ENCODE peak calls at places on chromosome 13, in five cellular contexts. U, Y, N, E and M are unnamed samples.
A peak's percentile ranks its signal among the peaks of the same experiment; 100 is the strongest.

GRCh38 chr13:30308548-30308947 is 1.2 kb upstream of the KATNAL1 start:
- DNase-seq in U (no peak), Y (no peak), N (peak; percentile 62), E (no peak), M (no peak)

GRCh38 chr13:49669735-49670309 is 21.5 kb downstream of the EBPL start:
- DNase-seq in U (peak; percentile 80), Y (peak; percentile 63), N (peak; percentile 63), E (no peak), M (no peak)

GRCh38 chr13:38381840-38382239 is 32.2 kb downstream of the UFM1 start:
- DNase-seq in U (no peak), Y (no peak), N (no peak), E (no peak), M (no peak)

GRCh38 chr13:94178625-94179244 is 300.7 kb downstream of the DCT start:
- DNase-seq in U (no peak), Y (no peak), N (peak; percentile 18), E (no peak), M (no peak)

GRCh38 chr13:108026671-108027410 is 188.5 kb downstream of the LIG4 start:
- DNase-seq in U (no peak), Y (no peak), N (no peak), E (no peak), M (no peak)

GRCh38 chr13:89474432-89474831 is 1803.3 kb downstream of the SLITRK5 start:
- DNase-seq in U (no peak), Y (no peak), N (no peak), E (no peak), M (no peak)

GRCh38 chr13:70424428-70424827 is 316.2 kb upstream of the KLHL1 start:
- DNase-seq in U (peak; percentile 88), Y (no peak), N (no peak), E (no peak), M (no peak)

GRCh38 chr13:74641586-74641985 is 507.4 kb upstream of the KLF12 start:
- DNase-seq in U (no peak), Y (no peak), N (peak; percentile 84), E (no peak), M (no peak)

GRCh38 chr13:40026174-40026585 is 370.7 kb downstream of the COG6 start:
- DNase-seq in U (no peak), Y (no peak), N (peak; percentile 73), E (peak; percentile 100), M (no peak)

GRCh38 chr13:108777421-108778420 is 148.3 kb downstream of the MYO16 start:
- DNase-seq in U (peak; percentile 45), Y (peak; percentile 61), N (peak; percentile 5), E (no peak), M (no peak)

GRCh38 chr13:70623260-70623659 is 515.0 kb upstream of the KLHL1 start:
- DNase-seq in U (no peak), Y (no peak), N (peak; percentile 3), E (no peak), M (no peak)

GRCh38 chr13:22126433-22127021 is 455.7 kb downstream of the FGF9 start:
- DNase-seq in U (no peak), Y (no peak), N (no peak), E (peak; percentile 51), M (no peak)

GRCh38 chr13:27283906-27284523 is 13.4 kb downstream of the RASL11A start:
- DNase-seq in U (no peak), Y (peak; percentile 15), N (no peak), E (no peak), M (no peak)

DNA sequence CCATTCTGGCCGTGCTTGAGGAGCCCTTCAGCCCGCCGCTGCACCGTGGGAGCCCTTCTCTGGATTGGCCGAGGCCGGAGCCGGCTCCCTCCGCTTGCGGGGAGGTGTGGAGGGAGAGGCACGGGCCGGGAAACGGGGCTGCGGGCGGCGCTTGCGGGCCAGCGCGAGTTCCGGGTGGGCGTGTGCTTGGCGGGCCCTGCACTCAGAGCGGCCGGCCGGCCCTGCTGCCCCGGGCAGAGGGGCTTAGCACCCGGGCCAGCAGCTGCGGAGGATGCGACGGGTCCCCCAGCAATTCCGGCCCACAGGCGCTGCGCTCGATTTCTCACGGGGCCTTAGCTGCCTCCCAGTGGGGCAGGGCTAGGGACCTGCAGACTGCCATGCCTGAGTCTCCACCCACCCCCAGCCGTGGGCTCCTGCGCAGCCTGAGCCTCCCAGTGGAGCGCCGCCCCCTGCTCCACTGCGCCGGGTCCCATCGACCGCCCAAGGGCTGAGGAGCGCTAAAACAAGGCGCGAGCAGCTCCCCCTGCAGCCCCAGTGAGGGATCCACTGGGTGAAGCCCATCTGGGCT is 76.5 kb downstream of the PCDH20 start:
- DNase-seq in U (peak; percentile 14), Y (no peak), N (no peak), E (no peak), M (no peak)
- H3K4me3 ChIP-seq in U (no peak overlapping the region), Y (no peak overlapping the region), N (no peak overlapping the region), E (no peak overlapping the region), M (no peak overlapping the region)

GRCh38 chr13:113122571-113123225 is at the start of gene F10:
- DNase-seq in U (peak; percentile 68), Y (peak; percentile 50), N (peak; percentile 21), E (no peak), M (no peak)
- H3K27ac ChIP-seq in U (no peak within 1 kb of the TSS), Y (no peak within 1 kb of the TSS), N (peak within 1 kb of the TSS; percentile 47), E (no peak within 1 kb of the TSS), M (no peak within 1 kb of the TSS)

GRCh38 chr13:41457589-41458186 is 338 bp downstream of the RGCC start:
- DNase-seq in U (peak; percentile 29), Y (no peak), N (no peak), E (no peak), M (no peak)

GRCh38 chr13:41456768-41457588 is at the start of gene RGCC:
- DNase-seq in U (peak; percentile 83), Y (peak; percentile 10), N (peak; percentile 57), E (no peak), M (no peak)

GRCh38 chr13:41458939-41459753 is 1.8 kb downstream of the RGCC start:
- DNase-seq in U (peak; percentile 70), Y (peak; percentile 28), N (peak; percentile 29), E (no peak), M (no peak)

GRCh38 chr13:41459754-41460111 is 2.4 kb downstream of the RGCC start:
- DNase-seq in U (no peak), Y (no peak), N (no peak), E (no peak), M (no peak)

DNA sequence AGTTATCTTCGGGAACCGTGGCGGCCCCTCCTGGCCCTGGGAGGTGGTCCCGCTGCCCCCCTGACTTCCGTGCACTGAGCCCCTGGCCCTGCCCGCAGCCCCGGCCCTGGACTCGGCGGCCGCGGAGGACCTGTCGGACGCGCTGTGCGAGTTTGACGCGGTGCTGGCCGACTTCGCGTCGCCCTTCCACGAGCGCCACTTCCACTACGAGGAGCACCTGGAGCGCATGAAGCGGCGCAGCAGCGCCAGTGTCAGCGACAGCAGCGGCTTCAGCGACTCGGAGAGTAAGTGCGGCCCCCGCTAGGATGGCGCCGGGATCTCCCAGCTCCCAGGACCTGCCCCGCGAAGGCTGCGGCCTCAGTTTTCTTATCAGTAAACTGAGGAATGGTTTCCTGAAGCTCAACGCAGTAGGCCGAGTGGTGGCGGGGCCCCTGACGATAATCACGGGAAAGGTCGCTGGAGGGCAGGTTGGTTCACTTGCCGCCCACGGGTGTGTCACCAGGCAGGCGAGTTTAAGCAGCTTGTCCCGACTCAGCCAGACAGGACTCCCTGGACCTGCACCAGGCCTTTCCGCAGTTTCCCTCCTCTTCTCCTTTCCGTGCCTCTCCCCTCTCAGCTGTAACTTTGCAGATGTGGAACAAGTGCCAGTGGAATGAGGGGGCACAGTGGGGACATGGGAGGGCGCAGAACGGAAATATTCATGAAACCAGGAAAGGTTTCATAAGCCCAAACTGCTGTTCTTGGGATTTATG is 1.0 kb downstream of the RGCC start:
- DNase-seq in U (peak; percentile 55), Y (no peak), N (peak; percentile 20), E (no peak), M (no peak)
- TF ChIP-seq EZH2 in U (peak; percentile 59), Y (no peak), N (no peak), E (no peak), M (peak; percentile 59)

GRCh38 chr13:99959127-99959529 is 12.4 kb downstream of the ZIC5 start:
- DNase-seq in U (peak; percentile 25), Y (no peak), N (no peak), E (no peak), M (no peak)

GRCh38 chr13:99958402-99959126 is 13.0 kb downstream of the ZIC5 start:
- DNase-seq in U (peak; percentile 85), Y (no peak), N (no peak), E (no peak), M (no peak)

GRCh38 chr13:99961634-99962033 is 9.9 kb downstream of the ZIC5 start:
- DNase-seq in U (no peak), Y (no peak), N (no peak), E (no peak), M (no peak)

GRCh38 chr13:99960663-99961440 is 10.7 kb downstream of the ZIC5 start:
- DNase-seq in U (peak; percentile 51), Y (no peak), N (no peak), E (no peak), M (no peak)

DNA sequence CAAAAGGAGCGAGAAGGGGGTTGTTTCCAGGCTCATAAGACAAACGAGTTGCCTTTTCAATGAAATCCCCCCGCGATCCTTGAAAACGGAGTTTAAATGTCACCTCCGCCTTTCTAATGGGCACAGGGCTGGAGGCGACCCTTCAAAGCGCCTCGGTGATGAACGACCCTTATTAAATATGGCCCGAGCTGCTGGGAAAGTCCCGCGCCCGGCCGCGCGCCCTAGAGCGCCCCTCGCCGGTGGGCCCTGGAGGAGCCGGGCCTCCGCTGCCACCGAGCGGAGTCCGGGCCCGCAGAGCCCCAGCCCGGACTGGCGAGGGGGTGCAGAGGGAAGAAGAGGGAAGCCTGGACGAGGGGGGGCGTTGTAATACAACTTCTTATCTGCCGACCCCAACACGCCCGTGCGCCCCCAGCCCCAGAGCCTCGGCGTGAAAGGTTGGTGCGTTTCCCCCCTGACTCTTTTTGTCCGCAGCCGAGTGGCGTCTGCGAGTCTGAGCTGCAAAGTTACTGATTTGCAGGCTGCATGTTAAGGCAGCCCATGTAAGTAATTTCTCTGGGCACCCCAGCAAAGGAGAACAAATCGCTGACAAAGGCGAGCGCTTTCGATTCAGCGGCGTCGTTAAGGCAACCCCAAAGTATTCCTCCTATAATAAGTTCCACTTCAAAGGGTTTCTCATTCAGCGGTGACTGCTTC is 11.9 kb downstream of the ZIC5 start:
- DNase-seq in U (peak; percentile 69), Y (no peak), N (no peak), E (no peak), M (no peak)
- H3K4me3 ChIP-seq in U (peak overlapping the region; percentile 84), Y (no peak overlapping the region), N (no peak overlapping the region), E (no peak overlapping the region), M (peak overlapping the region; percentile 51)

GRCh38 chr13:48542138-48542537 is 9.3 kb upstream of the RCBTB2 start:
- DNase-seq in U (no peak), Y (no peak), N (no peak), E (no peak), M (no peak)
- H3K27ac ChIP-seq in U (no peak overlapping the region), Y (no peak overlapping the region), N (no peak overlapping the region), E (no peak overlapping the region), M (no peak overlapping the region)

GRCh38 chr13:78607409-78608253 is 4.3 kb upstream of the POU4F1 start:
- DNase-seq in U (peak; percentile 72), Y (no peak), N (no peak), E (no peak), M (no peak)
- TF ChIP-seq EZH2 in U (peak; percentile 80), Y (no peak), N (peak; percentile 54), E (no peak), M (peak; percentile 70)

GRCh38 chr13:60787083-60787482 is 390.1 kb downstream of the TDRD3 start:
- DNase-seq in U (peak; percentile 11), Y (no peak), N (no peak), E (no peak), M (no peak)

GRCh38 chr13:60795219-60795618 is 398.2 kb downstream of the TDRD3 start:
- DNase-seq in U (no peak), Y (no peak), N (no peak), E (no peak), M (no peak)

GRCh38 chr13:60788156-60788829 is 391.3 kb downstream of the TDRD3 start:
- DNase-seq in U (no peak), Y (no peak), N (peak; percentile 50), E (no peak), M (peak; percentile 30)

GRCh38 chr13:60790620-60791019 is 393.6 kb downstream of the TDRD3 start:
- DNase-seq in U (peak; percentile 30), Y (no peak), N (no peak), E (no peak), M (no peak)
- H3K4me3 ChIP-seq in U (no peak overlapping the region), Y (no peak overlapping the region), N (no peak overlapping the region), E (no peak overlapping the region), M (no peak overlapping the region)